ENCODE peak calls at places on chromosomes 11 and 22, in nine cellular contexts. G is BJ, P is lower lobe of right lung, N is heart left ventricle, H is astrocyte of the cerebellum, E is psoas muscle, Z is heart right ventricle, B is hepatocyte, I is lower leg skin. A is an unnamed sample.

GRCh38 chr11:30487200-30487898 is 98.8 kb downstream of the MPPED2 start:
- DNase-seq in G (no peak), I (peak), N (peak), P (peak), E (no peak), Z (no peak), H (no peak), B (no peak), A (peak)

GRCh38 chr11:69418576-69419296 is 62.7 kb upstream of the LINC01488 start:
- DNase-seq in G (no peak), E (no peak), Z (no peak), N (peak), I (no peak), H (no peak), B (no peak), P (no peak), A (no peak)

GRCh38 chr22:28230682-28231081 is 311.6 kb upstream of the PITPNB start:
- DNase-seq in P (no peak), H (no peak), N (no peak), I (no peak), Z (no peak), B (no peak), E (no peak), G (no peak), A (no peak)

GRCh38 chr11:114251797-114252327 is 44.3 kb upstream of the NNMT start:
- DNase-seq in P (no peak), I (no peak), E (peak), B (no peak), H (no peak), Z (no peak), G (no peak), N (no peak), A (no peak)

GRCh38 chr11:36453678-36454077 is 56.4 kb downstream of the TRAF6 start:
- DNase-seq in P (no peak), H (no peak), E (no peak), G (no peak), Z (no peak), N (no peak), I (no peak), B (no peak), A (no peak)

GRCh38 chr11:44427432-44427831 is 117.5 kb upstream of the ALX4 start:
- DNase-seq in I (no peak), E (no peak), N (no peak), G (no peak), Z (no peak), H (no peak), B (no peak), P (no peak), A (no peak)

GRCh38 chr11:1091332-1092083 is 16.8 kb downstream of the MUC2 start:
- DNase-seq in Z (no peak), H (no peak), G (no peak), P (no peak), I (no peak), N (peak), B (no peak), E (peak), A (no peak)

GRCh38 chr11:20599424-20600346 is at the start of gene SLC6A5:
- DNase-seq in Z (peak), H (peak), N (peak), B (peak), G (no peak), P (no peak), I (no peak), E (no peak), A (no peak)

GRCh38 chr11:74611369-74611861 is 19.0 kb downstream of the POLD3 start:
- DNase-seq in H (peak), I (no peak), N (no peak), B (peak), Z (no peak), P (no peak), E (no peak), G (peak), A (no peak)

DNA sequence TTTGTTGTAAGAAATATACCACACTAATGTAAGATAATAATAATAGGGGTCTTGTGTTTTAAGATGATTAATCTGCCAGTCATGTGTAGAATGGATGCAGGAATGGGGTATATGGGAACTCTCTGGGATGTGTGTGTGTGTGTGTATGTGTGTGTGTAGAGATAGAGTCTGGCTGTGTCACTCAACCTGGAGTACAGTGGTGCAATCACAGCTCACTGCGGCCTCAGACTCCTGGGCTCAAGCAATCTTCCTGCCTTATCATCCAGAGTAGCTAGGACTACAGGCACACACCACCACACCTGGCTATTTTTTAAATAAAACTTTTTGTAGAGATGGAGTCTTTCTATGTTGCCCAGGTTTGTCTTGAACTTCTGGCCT is 11.5 kb upstream of the PANX1 start:
- DNase-seq in G (no peak), P (no peak), I (no peak), B (no peak), H (no peak), N (no peak), Z (no peak), E (no peak), A (no peak)
- TF ChIP-seq CTCF in G (no peak), P (no peak), I (no peak), B (no peak), H (no peak), N (no peak), Z (no peak), E (no peak), A (no peak)

DNA sequence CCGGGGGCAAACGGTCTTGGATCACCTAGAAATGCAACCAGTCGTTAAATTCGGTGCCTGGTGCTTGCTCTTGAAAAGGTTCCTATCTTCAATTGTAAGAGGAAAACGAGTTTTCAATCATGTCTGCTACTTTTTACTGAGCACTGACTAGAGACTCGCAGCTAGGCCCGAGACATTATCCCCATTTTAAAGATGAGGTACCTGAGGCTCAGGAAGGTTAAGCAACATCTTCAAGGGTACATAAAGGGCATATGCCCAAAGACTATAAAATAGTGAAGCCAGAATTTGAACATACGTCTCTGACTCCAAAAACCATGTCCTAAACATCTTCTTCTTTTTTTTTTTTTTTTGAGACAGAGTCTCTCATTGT is 638 bp upstream of the PISD start:
- DNase-seq in H (no peak), I (no peak), B (no peak), N (no peak), Z (no peak), G (no peak), P (no peak), E (no peak), A (no peak)
- H3K4me3 ChIP-seq in H (peak), I (no peak), B (peak), N (peak), Z (peak), G (peak), P (peak), E (peak), A (peak)

GRCh38 chr11:123357990-123358827 is 71.9 kb upstream of the GRAMD1B start:
- DNase-seq in E (peak), N (peak), Z (peak), B (peak), I (no peak), P (no peak), G (no peak), H (no peak), A (peak)
- TF ChIP-seq CTCF in E (peak), N (peak), Z (peak), B (peak), I (no peak), P (no peak), G (peak), H (no peak), A (no peak)

GRCh38 chr22:46050916-46051614 is 74.1 kb upstream of the WNT7B start:
- DNase-seq in B (no peak), I (no peak), Z (no peak), E (peak), G (no peak), P (peak), H (no peak), N (peak), A (peak)

GRCh38 chr22:46051646-46052045 is 74.7 kb upstream of the WNT7B start:
- DNase-seq in G (no peak), H (no peak), N (no peak), E (peak), B (no peak), Z (no peak), P (peak), I (no peak), A (peak)

GRCh38 chr22:46053563-46054090 is 76.7 kb upstream of the WNT7B start:
- DNase-seq in N (peak), Z (peak), G (no peak), H (no peak), P (peak), E (peak), B (no peak), I (peak), A (peak)

GRCh38 chr22:46052801-46053562 is 76.0 kb upstream of the WNT7B start:
- DNase-seq in H (no peak), G (no peak), B (no peak), P (peak), E (peak), N (peak), Z (peak), I (peak), A (peak)

DNA sequence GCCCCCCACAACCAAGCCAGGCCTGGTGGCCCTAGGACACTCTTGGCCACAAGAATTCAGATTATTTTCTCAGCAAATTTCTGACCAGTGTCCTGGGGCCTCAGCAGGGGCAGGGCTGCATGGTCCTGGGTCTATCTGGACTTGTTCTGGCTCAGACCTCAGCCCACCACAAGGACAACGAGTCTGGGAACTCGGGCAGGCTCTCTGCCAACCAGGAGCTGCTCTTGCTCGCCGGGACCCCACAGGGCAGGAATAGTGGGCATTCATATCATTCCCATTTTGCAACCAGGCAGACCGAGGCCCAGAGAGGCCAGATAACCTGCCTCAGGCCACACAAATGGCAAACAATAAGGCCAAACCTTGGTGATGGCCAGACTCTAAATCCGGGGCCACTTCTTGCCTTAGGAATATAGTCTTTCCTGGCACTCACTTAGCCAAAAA is 75.4 kb upstream of the WNT7B start:
- DNase-seq in G (no peak), P (peak), H (no peak), E (peak), N (peak), B (no peak), Z (no peak), I (no peak), A (peak)
- H3K4me3 ChIP-seq in G (peak), P (peak), H (peak), E (peak), N (peak), B (no peak), Z (peak), I (no peak), A (peak)

GRCh38 chr11:60130496-60130895 is 42.0 kb downstream of the MS4A2 start:
- DNase-seq in E (no peak), I (no peak), P (no peak), N (no peak), H (no peak), B (peak), G (no peak), Z (no peak), A (peak)
- TF ChIP-seq CTCF in E (no peak), I (no peak), P (peak), N (no peak), H (no peak), B (peak), G (no peak), Z (peak), A (peak)

DNA sequence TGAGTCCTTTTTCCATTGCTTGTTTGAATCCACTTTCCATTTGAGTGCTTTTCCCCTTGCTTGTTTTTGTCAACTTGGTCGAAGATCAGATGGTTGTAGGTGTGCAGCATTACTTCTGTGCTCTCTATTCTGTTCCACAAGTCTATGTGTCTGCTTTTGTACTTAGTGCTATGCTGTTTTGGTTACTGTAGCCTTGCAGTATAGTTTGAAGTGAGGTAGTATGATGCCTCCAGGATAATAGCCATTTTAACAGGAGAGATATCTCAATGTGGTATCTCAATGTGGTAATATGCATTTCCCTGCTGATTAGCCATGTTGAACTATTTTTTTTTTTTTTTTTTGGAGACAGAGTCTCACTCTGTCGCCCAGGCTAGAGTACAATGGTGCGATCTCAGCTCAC is 16.7 kb downstream of the ACRV1 start:
- DNase-seq in B (no peak), I (no peak), G (no peak), H (no peak), E (no peak), Z (no peak), P (no peak), N (no peak), A (no peak)
- H3K4me3 ChIP-seq in B (no peak), I (no peak), G (no peak), H (no peak), E (no peak), Z (no peak), P (no peak), N (no peak), A (no peak)